ENCODE peak calls at places on chromosomes 3 and 15, in four cellular contexts. One of them, this sample, is unnamed.

GRCh38 chr3:69811452-69812401 is 72.5 kb downstream of the MITF start:
- DNase-seq in HepG2: no peak
- DNase-seq in A549: no peak
- DNase-seq in K562: no peak
- DNase-seq in this sample: no peak

GRCh38 chr15:79635897-79636596 is 203.9 kb downstream of the MINAR1 start:
- DNase-seq in K562: no peak
- DNase-seq in HepG2: no peak
- DNase-seq in A549: no peak
- DNase-seq in this sample: peak

GRCh38 chr3:143064777-143065176 is 54.8 kb upstream of the CHST2 start:
- DNase-seq in HepG2: peak
- DNase-seq in A549: no peak
- DNase-seq in K562: no peak
- DNase-seq in this sample: no peak

GRCh38 chr15:74906450-74907276 is at the start of gene FAM219B:
- DNase-seq in K562: peak
- DNase-seq in A549: peak
- DNase-seq in HepG2: peak
- DNase-seq in this sample: peak

GRCh38 chr3:14424711-14425573 is 22.5 kb downstream of the SLC6A6 start:
- DNase-seq in A549: no peak
- DNase-seq in K562: peak
- DNase-seq in HepG2: no peak
- DNase-seq in this sample: peak

GRCh38 chr3:72336821-72337479 is 511.3 kb downstream of the SHQ1 start:
- DNase-seq in A549: no peak
- DNase-seq in K562: peak
- DNase-seq in HepG2: no peak
- DNase-seq in this sample: peak

GRCh38 chr3:7813412-7813811 is 688.2 kb upstream of the LMCD1 start:
- DNase-seq in A549: no peak
- DNase-seq in HepG2: no peak
- DNase-seq in K562: no peak
- DNase-seq in this sample: no peak

GRCh38 chr3:58999134-58999778 is 50.6 kb downstream of the CFAP20DC start:
- DNase-seq in K562: peak
- DNase-seq in A549: no peak
- DNase-seq in HepG2: no peak
- DNase-seq in this sample: peak

GRCh38 chr3:32614956-32615355 is 44.3 kb upstream of the DYNC1LI1 start:
- DNase-seq in HepG2: no peak
- DNase-seq in K562: no peak
- DNase-seq in A549: no peak
- DNase-seq in this sample: peak

GRCh38 chr3:131535596-131535995 is 32.8 kb upstream of the MRPL3 start:
- DNase-seq in A549: no peak
- DNase-seq in K562: no peak
- DNase-seq in HepG2: no peak
- DNase-seq in this sample: peak

GRCh38 chr3:158742861-158743260 is 10.6 kb upstream of the RARRES1 start:
- DNase-seq in A549: no peak
- DNase-seq in HepG2: no peak
- DNase-seq in K562: no peak
- DNase-seq in this sample: peak

GRCh38 chr3:196082471-196082971 is 631 bp upstream of the TFRC start:
- DNase-seq in A549: peak
- DNase-seq in K562: no peak
- DNase-seq in HepG2: peak
- DNase-seq in this sample: peak

GRCh38 chr15:58065011-58065444 is 483 bp downstream of the ALDH1A2 start:
- DNase-seq in K562: peak
- DNase-seq in HepG2: no peak
- DNase-seq in A549: no peak
- DNase-seq in this sample: no peak

GRCh38 chr3:13352621-13353131 is 67.4 kb downstream of the NUP210 start:
- DNase-seq in HepG2: no peak
- DNase-seq in K562: peak
- DNase-seq in A549: no peak
- DNase-seq in this sample: peak

GRCh38 chr3:127748754-127749327 is 73.5 kb downstream of the MGLL start:
- DNase-seq in A549: no peak
- DNase-seq in HepG2: no peak
- DNase-seq in K562: no peak
- DNase-seq in this sample: no peak

GRCh38 chr3:88013592-88013991 is 45.2 kb downstream of the CGGBP1 start:
- DNase-seq in HepG2: no peak
- DNase-seq in K562: no peak
- DNase-seq in A549: no peak
- DNase-seq in this sample: no peak

GRCh38 chr3:142498397-142499180 is 50.8 kb upstream of the XRN1 start:
- DNase-seq in A549: no peak
- DNase-seq in HepG2: no peak
- DNase-seq in K562: no peak
- DNase-seq in this sample: peak

GRCh38 chr15:41727143-41727542 is 47.1 kb upstream of the MAPKBP1 start:
- DNase-seq in HepG2: no peak
- DNase-seq in K562: no peak
- DNase-seq in A549: no peak
- DNase-seq in this sample: peak

GRCh38 chr3:195154111-195154791 is 116.7 kb downstream of the XXYLT1 start:
- DNase-seq in HepG2: no peak
- DNase-seq in K562: no peak
- DNase-seq in A549: no peak
- DNase-seq in this sample: peak

GRCh38 chr3:11944052-11944673 is 60.0 kb upstream of the SYN2 start:
- DNase-seq in HepG2: peak
- DNase-seq in K562: peak
- DNase-seq in A549: peak
- DNase-seq in this sample: peak

GRCh38 chr3:134815519-134815918 is 20.5 kb downstream of the EPHB1 start:
- DNase-seq in A549: no peak
- DNase-seq in K562: no peak
- DNase-seq in HepG2: no peak
- DNase-seq in this sample: no peak

GRCh38 chr3:65831733-65832425 is 206.8 kb downstream of the MAGI1 start:
- DNase-seq in K562: no peak
- DNase-seq in HepG2: peak
- DNase-seq in A549: no peak
- DNase-seq in this sample: peak

GRCh38 chr3:171620825-171621434 is 160.7 kb upstream of the TNIK start:
- DNase-seq in A549: no peak
- DNase-seq in K562: no peak
- DNase-seq in HepG2: no peak
- DNase-seq in this sample: peak

GRCh38 chr3:184737063-184737462 is 25.2 kb upstream of the MAGEF1 start:
- DNase-seq in A549: no peak
- DNase-seq in HepG2: no peak
- DNase-seq in K562: no peak
- DNase-seq in this sample: no peak

GRCh38 chr3:102444101-102444500 is 9.3 kb downstream of the ZPLD1 start:
- DNase-seq in K562: no peak
- DNase-seq in A549: no peak
- DNase-seq in HepG2: no peak
- DNase-seq in this sample: peak

GRCh38 chr3:64134882-64135281 is 90.4 kb downstream of the PRICKLE2 start:
- DNase-seq in A549: no peak
- DNase-seq in HepG2: no peak
- DNase-seq in K562: no peak
- DNase-seq in this sample: no peak

GRCh38 chr3:96836153-96836915 is 21.9 kb downstream of the EPHA6 start:
- DNase-seq in A549: no peak
- DNase-seq in HepG2: no peak
- DNase-seq in K562: no peak
- DNase-seq in this sample: no peak

GRCh38 chr3:187999821-188000220 is 154.1 kb upstream of the LPP start:
- DNase-seq in K562: no peak
- DNase-seq in HepG2: no peak
- DNase-seq in A549: no peak
- DNase-seq in this sample: no peak

GRCh38 chr3:52210037-52210436 is 12.1 kb downstream of the ALAS1 start:
- DNase-seq in HepG2: no peak
- DNase-seq in A549: no peak
- DNase-seq in K562: no peak
- DNase-seq in this sample: no peak

GRCh38 chr15:59687831-59688230 is 1.3 kb downstream of the BNIP2 start:
- DNase-seq in K562: no peak
- DNase-seq in HepG2: peak
- DNase-seq in A549: no peak
- DNase-seq in this sample: peak

GRCh38 chr15:38611228-38611627 is 46.6 kb upstream of the RASGRP1 start:
- DNase-seq in K562: no peak
- DNase-seq in A549: no peak
- DNase-seq in HepG2: no peak
- DNase-seq in this sample: no peak

GRCh38 chr3:197501879-197502620 is 53.7 kb downstream of the BDH1 start:
- DNase-seq in A549: no peak
- DNase-seq in HepG2: peak
- DNase-seq in K562: no peak
- DNase-seq in this sample: peak

GRCh38 chr3:184523825-184524615 is 37.6 kb upstream of the EPHB3 start:
- DNase-seq in A549: peak
- DNase-seq in HepG2: no peak
- DNase-seq in K562: peak
- DNase-seq in this sample: peak

GRCh38 chr3:37943126-37943525 is 47.5 kb upstream of the VILL start:
- DNase-seq in K562: no peak
- DNase-seq in A549: no peak
- DNase-seq in HepG2: no peak
- DNase-seq in this sample: no peak

GRCh38 chr3:37945407-37945802 is 45.2 kb upstream of the VILL start:
- DNase-seq in HepG2: no peak
- DNase-seq in K562: no peak
- DNase-seq in A549: no peak
- DNase-seq in this sample: no peak

GRCh38 chr3:37945803-37946530 is 44.6 kb upstream of the VILL start:
- DNase-seq in K562: no peak
- DNase-seq in A549: peak
- DNase-seq in HepG2: no peak
- DNase-seq in this sample: peak

GRCh38 chr3:37943631-37944242 is 46.8 kb upstream of the VILL start:
- DNase-seq in HepG2: no peak
- DNase-seq in K562: no peak
- DNase-seq in A549: no peak
- DNase-seq in this sample: no peak

DNA sequence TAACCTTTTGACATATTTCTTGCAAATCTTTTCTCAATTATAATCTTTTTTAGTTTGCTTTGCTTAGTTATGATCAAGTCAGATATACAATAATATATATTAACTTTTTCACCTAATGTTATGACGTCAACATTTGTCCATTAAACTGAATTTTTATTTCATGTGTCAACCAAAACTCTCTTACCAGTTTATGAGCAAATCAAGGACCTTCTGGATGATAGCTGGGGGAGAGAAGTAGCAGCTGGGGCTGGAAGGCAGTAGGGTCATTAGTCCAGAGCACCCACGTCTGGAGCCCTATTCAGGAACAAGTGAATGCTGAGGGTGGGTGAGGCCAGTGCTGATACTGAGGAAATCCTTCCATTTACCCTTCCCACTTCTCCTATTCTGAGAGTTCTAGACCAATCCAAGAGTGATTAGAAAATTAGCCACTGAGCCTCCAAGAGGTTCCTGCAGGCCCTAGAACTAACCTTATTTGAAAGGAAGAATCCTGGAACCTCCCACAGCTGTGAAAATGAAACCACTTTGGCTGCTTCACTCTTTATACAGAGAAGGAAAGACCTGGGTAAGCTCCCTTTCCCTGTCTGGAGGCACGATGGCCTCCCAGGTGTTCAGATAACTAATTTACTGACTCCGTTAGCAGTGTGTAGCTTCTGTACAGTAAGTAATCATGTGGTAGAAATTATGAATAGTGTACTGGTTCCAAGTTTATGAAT is 46.2 kb upstream of the VILL start:
- DNase-seq in HepG2: no peak
- DNase-seq in A549: no peak
- DNase-seq in K562: no peak
- DNase-seq in this sample: no peak
- TF ChIP-seq MAZ in HepG2: no peak
- TF ChIP-seq MAZ in A549: no peak
- TF ChIP-seq MAZ in K562: no peak
- TF ChIP-seq MAZ in this sample: no peak

DNA sequence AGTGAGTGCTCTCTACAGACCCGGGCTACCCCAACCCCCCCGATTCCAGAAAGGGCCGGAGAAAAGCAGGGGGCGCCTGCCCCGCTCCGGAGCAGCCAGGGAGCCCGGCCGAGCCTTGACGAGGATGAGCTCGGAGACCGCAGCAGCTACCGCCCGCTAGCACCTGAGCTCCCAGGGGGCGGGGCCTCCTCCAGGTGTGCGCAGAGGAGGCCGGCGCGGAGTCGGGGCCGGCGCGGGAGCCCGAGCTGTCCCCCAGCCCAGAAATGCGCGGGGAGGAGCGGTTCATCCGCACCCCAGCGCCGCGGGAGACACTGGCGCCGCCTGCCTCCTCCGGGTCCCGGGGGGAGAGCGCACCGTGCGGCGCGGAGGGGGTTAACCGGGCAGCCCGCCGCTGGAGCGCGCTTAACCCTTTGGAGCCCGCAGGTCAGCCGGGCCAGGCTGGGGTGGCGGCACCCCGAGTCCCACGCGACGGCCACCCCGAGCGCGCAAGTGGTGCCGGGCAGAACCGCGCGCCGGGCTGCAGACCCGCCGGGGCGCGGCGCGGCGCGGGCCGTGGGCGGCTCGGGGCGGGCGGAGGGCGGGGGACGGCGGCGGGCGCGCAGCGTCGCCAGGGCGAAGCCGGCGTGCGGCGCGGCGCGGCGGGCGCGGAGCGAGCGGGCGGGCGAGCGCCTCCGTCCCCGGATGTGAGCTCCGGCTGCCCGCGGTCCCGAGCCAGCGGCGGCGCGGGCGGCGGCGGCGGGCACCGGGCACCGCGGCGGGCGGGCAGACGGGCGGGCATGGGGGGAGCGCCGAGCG is at the start of gene CACNA1D:
- DNase-seq in K562: no peak
- DNase-seq in HepG2: no peak
- DNase-seq in A549: no peak
- DNase-seq in this sample: no peak
- TF ChIP-seq MAZ in K562: no peak
- TF ChIP-seq MAZ in HepG2: no peak
- TF ChIP-seq MAZ in A549: no peak
- TF ChIP-seq MAZ in this sample: no peak

GRCh38 chr15:63833246-63833696 is 477 bp downstream of the HERC1 start:
- DNase-seq in A549: peak
- DNase-seq in K562: peak
- DNase-seq in HepG2: no peak
- DNase-seq in this sample: peak
- TF ChIP-seq MAZ in A549: no peak
- TF ChIP-seq MAZ in K562: no peak
- TF ChIP-seq MAZ in HepG2: no peak
- TF ChIP-seq MAZ in this sample: no peak

DNA sequence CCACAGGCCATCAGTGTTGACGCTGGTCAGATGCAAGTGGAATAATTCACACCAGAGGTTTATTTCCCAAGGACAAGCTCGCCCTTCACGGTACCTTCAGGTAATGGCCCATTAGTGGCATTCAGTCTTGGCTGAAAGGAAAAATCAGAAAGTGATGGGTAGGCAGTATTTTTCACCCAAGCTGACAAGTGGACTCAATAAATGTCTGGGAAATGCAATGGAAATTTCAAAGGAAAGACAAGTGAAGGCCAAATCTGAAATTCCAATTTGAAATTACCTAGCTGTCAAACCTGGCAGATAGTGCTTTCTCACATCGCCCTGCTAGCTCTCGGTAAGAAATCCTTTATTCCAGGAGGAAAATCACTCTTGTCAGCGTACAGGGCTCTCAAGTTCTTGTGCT is 413.5 kb downstream of the OCA2 start:
- DNase-seq in A549: no peak
- DNase-seq in K562: no peak
- DNase-seq in HepG2: no peak
- DNase-seq in this sample: no peak
- TF ChIP-seq MAZ in A549: no peak
- TF ChIP-seq MAZ in K562: no peak
- TF ChIP-seq MAZ in HepG2: no peak
- TF ChIP-seq MAZ in this sample: no peak

This sample was measured in IMR-90.